ENCODE peak calls at places on chromosomes 1 and 21, in nine cellular contexts. O is A549, X is fibroblast of villous mesenchyme, K is T-helper 2 cell, E is astrocyte of the spinal cord, Q is fibroblast of mammary gland, S is SHP77, H is GM13976, M is thoracic aorta. A is an unnamed sample.

GRCh38 chr1:111399792-111400610 is 27.5 kb downstream of the OVGP1 start:
- DNase-seq in O (peak; percentile 18), X (peak; percentile 68), K (no peak), E (peak; percentile 47), Q (peak; percentile 65), S (peak; percentile 31), H (peak; percentile 37), M (no peak), A (no peak)

GRCh38 chr1:237562247-237562823 is 328.4 kb downstream of the ZP4 start:
- DNase-seq in O (peak; percentile 31), X (peak; percentile 64), K (no peak), E (peak; percentile 70), Q (peak; percentile 74), S (peak; percentile 58), H (peak; percentile 32), M (no peak), A (no peak)

GRCh38 chr1:163174524-163175437 is 27.9 kb downstream of the RGS5 start:
- DNase-seq in O (peak; percentile 26), X (peak; percentile 72), K (peak; percentile 7), E (peak; percentile 82), Q (peak; percentile 75), S (peak; percentile 54), H (peak; percentile 48), M (peak; percentile 31), A (peak; percentile 72)

GRCh38 chr21:33219961-33220360 is 9.8 kb upstream of the IFNAR2 start:
- DNase-seq in O (no peak), X (no peak), K (no peak), E (no peak), Q (no peak), S (no peak), H (no peak), M (no peak), A (no peak)

GRCh38 chr1:15953791-15954201 is 22.1 kb downstream of the ZBTB17 start:
- DNase-seq in O (no peak), X (no peak), K (no peak), E (no peak), Q (no peak), S (no peak), H (no peak), M (no peak), A (no peak)

GRCh38 chr21:31484219-31484618 is 140.2 kb upstream of the TIAM1 start:
- DNase-seq in O (no peak), X (no peak), K (no peak), E (no peak), Q (no peak), S (no peak), H (no peak), M (no peak), A (no peak)

GRCh38 chr21:36254106-36254941 is 65.7 kb upstream of the MORC3 start:
- DNase-seq in O (no peak), X (no peak), K (no peak), E (no peak), Q (no peak), S (no peak), H (no peak), M (no peak), A (no peak)

GRCh38 chr1:1359668-1360468 is 1.5 kb upstream of the MXRA8 start:
- DNase-seq in O (no peak), X (peak; percentile 64), K (no peak), E (peak; percentile 80), Q (peak; percentile 91), S (no peak), H (no peak), M (no peak), A (peak; percentile 68)

GRCh38 chr21:29264721-29265120 is 34.0 kb upstream of the BACH1 start:
- DNase-seq in O (no peak), X (no peak), K (no peak), E (no peak), Q (peak; percentile 19), S (no peak), H (no peak), M (no peak), A (no peak)